ENCODE peak calls at places on chromosomes 6 and 20, in six cellular contexts. P is fibroblast of pulmonary artery, D is ascending aorta, N is mammary epithelial cell, T is lower leg skin, Q is AG10803. S is an unnamed sample.

GRCh38 chr6:46526607-46527006 is 35.4 kb upstream of the RCAN2 start:
- DNase-seq in P (no peak), D (no peak), N (no peak), T (no peak), Q (no peak), S (no peak)

GRCh38 chr20:62716198-62716940 is 7.7 kb downstream of the NTSR1 start:
- DNase-seq in P (no peak), D (no peak), N (no peak), T (no peak), Q (no peak), S (peak)

GRCh38 chr6:75213112-75213511 is 7.3 kb upstream of the COL12A1 start:
- DNase-seq in P (peak), D (no peak), N (no peak), T (no peak), Q (peak), S (peak)

GRCh38 chr20:40293740-40294139 is 395.3 kb downstream of the MAFB start:
- DNase-seq in P (peak), D (no peak), N (no peak), T (peak), Q (peak), S (no peak)

GRCh38 chr6:168060521-168060931 is 18.5 kb downstream of the FRMD1 start:
- DNase-seq in P (peak), D (no peak), N (peak), T (no peak), Q (peak), S (peak)

GRCh38 chr6:139540276-139540675 is 165.8 kb upstream of the CITED2 start:
- DNase-seq in P (peak), D (no peak), N (peak), T (no peak), Q (peak), S (peak)

GRCh38 chr20:35232575-35232974 is 6.1 kb downstream of the MMP24 start:
- DNase-seq in P (peak), D (no peak), N (no peak), T (no peak), Q (peak), S (peak)

GRCh38 chr6:105484238-105485161 is 81.6 kb upstream of the PREP start:
- DNase-seq in P (peak), D (no peak), N (peak), T (no peak), Q (peak), S (peak)

GRCh38 chr6:81816387-81816786 is 63.9 kb upstream of the TENT5A start:
- DNase-seq in P (no peak), D (no peak), N (no peak), T (no peak), Q (no peak), S (no peak)

GRCh38 chr6:136920858-136921520 is 1.1 kb upstream of the SLC35D3 start:
- DNase-seq in P (peak), D (no peak), N (peak), T (no peak), Q (no peak), S (peak)

GRCh38 chr6:158488065-158488464 is 71.8 kb upstream of the TMEM181 start:
- DNase-seq in P (peak), D (no peak), N (peak), T (no peak), Q (peak), S (peak)

GRCh38 chr6:7042654-7043545 is 64.9 kb upstream of the RREB1 start:
- DNase-seq in P (no peak), D (no peak), N (no peak), T (no peak), Q (no peak), S (no peak)

GRCh38 chr20:2652724-2653510 is 485 bp downstream of the NOP56 start:
- DNase-seq in P (peak), D (no peak), N (peak), T (no peak), Q (no peak), S (no peak)

GRCh38 chr20:32158943-32159660 is 48.4 kb downstream of the PLAGL2 start:
- DNase-seq in P (peak), D (no peak), N (peak), T (no peak), Q (no peak), S (no peak)

GRCh38 chr20:32681175-32682084 is 7.7 kb upstream of the C20orf203 start:
- DNase-seq in P (peak), D (no peak), N (peak), T (no peak), Q (no peak), S (no peak)

GRCh38 chr6:115838763-115839401 is 221.8 kb downstream of the FRK start:
- DNase-seq in P (peak), D (no peak), N (peak), T (no peak), Q (peak), S (peak)

GRCh38 chr6:2857580-2858337 is 16.1 kb upstream of the SERPINB1 start:
- DNase-seq in P (peak), D (no peak), N (no peak), T (no peak), Q (peak), S (peak)

GRCh38 chr6:10719386-10720228 is 3.3 kb upstream of the TMEM14C start:
- DNase-seq in P (no peak), D (no peak), N (no peak), T (peak), Q (peak), S (peak)

GRCh38 chr6:62298745-62299392 is 12.8 kb upstream of the KHDRBS2 start:
- DNase-seq in P (no peak), D (no peak), N (no peak), T (no peak), Q (no peak), S (no peak)

GRCh38 chr6:41535766-41536165 is 10.4 kb upstream of the FOXP4 start:
- DNase-seq in P (no peak), D (no peak), N (no peak), T (no peak), Q (no peak), S (no peak)

DNA sequence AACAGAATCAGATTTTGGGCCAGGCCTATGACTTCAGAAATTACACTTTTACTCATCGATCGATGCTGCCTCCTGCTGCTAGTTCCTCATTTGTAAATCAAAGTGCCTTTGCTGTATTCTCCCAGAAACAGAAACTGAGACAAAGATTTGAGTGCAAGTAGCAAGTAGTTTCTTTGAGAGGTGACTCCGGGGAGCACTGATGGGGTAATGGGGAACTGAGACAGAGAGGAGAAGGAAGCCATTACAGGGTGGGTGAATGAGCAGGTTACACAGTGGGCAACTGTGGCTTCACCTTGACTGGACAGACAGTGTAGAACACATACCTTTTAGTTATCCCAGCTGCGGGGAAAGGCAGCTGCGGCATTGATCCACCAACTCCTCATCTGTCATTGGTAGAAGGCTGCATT is 9.7 kb upstream of the CD40 start:
- DNase-seq in P (no peak), D (no peak), N (no peak), T (no peak), Q (no peak), S (no peak)
- TF ChIP-seq CTCF in P (no peak), D (no peak), N (no peak), T (no peak), Q (no peak), S (no peak)

GRCh38 chr20:325043-325888 is at the start of gene SOX12:
- DNase-seq in P (peak), D (peak), N (peak), T (peak), Q (peak), S (peak)

GRCh38 chr20:324177-325042 is 942 bp upstream of the SOX12 start:
- DNase-seq in P (peak), D (peak), N (peak), T (peak), Q (peak), S (peak)

GRCh38 chr20:327041-327945 is 1.9 kb downstream of the SOX12 start:
- DNase-seq in P (peak), D (peak), N (peak), T (peak), Q (peak), S (peak)

GRCh38 chr20:326645-327031 is 1.3 kb downstream of the SOX12 start:
- DNase-seq in P (no peak), D (no peak), N (no peak), T (peak), Q (peak), S (peak)

GRCh38 chr20:325889-326644 is 715 bp downstream of the SOX12 start:
- DNase-seq in P (peak), D (no peak), N (peak), T (peak), Q (peak), S (peak)
- H3K4me3 ChIP-seq in P (peak), D (peak), N (peak), T (peak), Q (peak), S (peak)

GRCh38 chr6:29617782-29618557 is 15.0 kb downstream of the GABBR1 start:
- DNase-seq in P (no peak), D (no peak), N (no peak), T (no peak), Q (no peak), S (no peak)
- TF ChIP-seq CTCF in P (peak), D (no peak), N (peak), T (no peak), Q (no peak), S (peak)

DNA sequence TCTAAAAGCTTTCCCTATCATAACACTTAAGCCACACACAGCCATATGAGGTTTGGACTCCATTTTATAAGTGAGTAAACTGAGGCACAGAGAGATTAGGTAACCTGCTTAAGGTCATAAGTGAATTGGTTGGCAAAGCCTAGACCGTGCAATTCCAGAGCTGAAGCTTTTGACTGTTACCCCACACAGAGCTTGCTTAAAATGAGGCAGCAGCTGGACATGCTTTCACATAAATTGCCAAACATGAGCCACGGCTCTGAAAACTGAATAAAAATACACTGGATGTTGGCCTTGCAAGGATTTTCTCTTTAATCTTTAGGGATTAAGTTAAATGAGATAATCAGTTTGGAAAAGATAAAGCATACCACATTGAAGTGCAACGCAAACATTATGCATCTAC is 2.5 kb downstream of the RIPOR2 start:
- DNase-seq in P (no peak), D (no peak), N (no peak), T (no peak), Q (no peak), S (no peak)
- H3K4me3 ChIP-seq in P (no peak), D (no peak), N (no peak), T (no peak), Q (no peak), S (no peak)

DNA sequence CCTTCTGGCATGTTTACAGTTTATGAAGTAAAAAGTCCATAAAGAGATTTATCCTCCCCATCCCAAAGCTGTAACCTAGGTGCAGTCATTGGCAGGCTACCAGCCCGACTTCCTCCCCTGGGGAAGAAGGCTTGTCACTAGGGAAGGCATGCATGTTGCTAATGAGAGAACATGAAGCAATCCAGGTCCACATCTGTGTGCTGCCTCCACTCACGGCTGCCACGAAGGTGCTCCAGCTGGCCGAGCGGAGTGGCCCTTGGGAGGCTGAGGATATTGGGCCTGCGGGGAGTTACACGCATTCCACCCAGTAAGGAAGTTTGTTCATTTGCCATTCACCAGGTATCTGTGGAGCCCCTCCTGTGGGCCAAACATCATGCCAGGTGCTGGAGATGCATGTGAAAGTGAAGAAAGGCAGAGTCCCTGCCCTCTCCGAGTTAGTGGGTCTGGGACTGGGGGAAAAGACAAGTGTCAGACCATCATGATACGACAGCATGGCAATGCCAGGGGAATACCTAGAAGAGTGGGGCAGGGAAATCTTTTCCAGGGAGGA is 257.0 kb downstream of the NRN1 start:
- DNase-seq in P (no peak), D (no peak), N (no peak), T (no peak), Q (no peak), S (no peak)
- TF ChIP-seq CTCF in P (no peak), D (no peak), N (no peak), T (no peak), Q (no peak), S (no peak)

DNA sequence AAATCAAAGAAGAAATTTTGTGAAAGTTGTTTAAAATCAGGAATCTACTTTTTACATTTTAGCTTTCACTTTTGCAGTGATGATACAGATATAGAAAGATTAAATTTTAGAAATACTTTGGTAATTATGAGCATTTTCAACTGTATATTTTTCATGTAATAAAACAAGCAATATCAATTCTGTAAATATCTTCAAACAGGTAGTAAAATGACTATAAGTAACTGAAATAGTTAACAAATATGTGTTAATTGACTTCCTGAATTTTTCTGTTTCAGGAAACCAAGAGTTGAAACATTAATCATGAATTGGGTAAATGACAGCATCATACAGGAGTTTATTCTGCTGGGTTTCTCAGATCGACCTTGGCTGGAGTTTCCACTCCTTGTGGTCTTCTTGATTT is at the start of gene OR2B6:
- DNase-seq in P (no peak), D (no peak), N (no peak), T (no peak), Q (no peak), S (no peak)
- H3K4me3 ChIP-seq in P (no peak), D (no peak), N (no peak), T (no peak), Q (no peak), S (no peak)